ENCODE peak calls at places on chromosomes 16 and 17, in nine cellular contexts. Q, W, U, A, D, N, E, Z and T are unnamed samples. For H3K36me3, the result is how much of the 10 kb centered on the place peaks cover.

GRCh38 chr16:55058576-55058975 is 127.9 kb downstream of the IRX5 start:
- DNase-seq in Q (no peak), W (no peak), U (no peak), A (no peak), D (no peak), N (no peak), E (no peak), Z (no peak), T (no peak)

GRCh38 chr17:795721-796120 is 13.6 kb downstream of the MRM3 start:
- DNase-seq in Q (no peak), W (peak), U (no peak), A (no peak), D (no peak), N (no peak), E (no peak), Z (no peak), T (no peak)

GRCh38 chr17:16377804-16378400 is 3.0 kb upstream of the UBB start:
- DNase-seq in Q (no peak), W (peak), U (peak), A (no peak), D (no peak), N (no peak), E (no peak), Z (no peak), T (no peak)

GRCh38 chr17:29176500-29177351 is 3.5 kb downstream of the MYO18A start:
- DNase-seq in Q (peak), W (peak), U (peak), A (peak), D (no peak), N (peak), E (no peak), Z (peak), T (no peak)

GRCh38 chr16:56938664-56939513 is 6.9 kb downstream of the HERPUD1 start:
- DNase-seq in Q (no peak), W (no peak), U (no peak), A (no peak), D (no peak), N (peak), E (no peak), Z (no peak), T (no peak)

GRCh38 chr17:61496957-61497653 is 44.9 kb downstream of the TBX4 start:
- DNase-seq in Q (no peak), W (no peak), U (no peak), A (no peak), D (no peak), N (no peak), E (no peak), Z (no peak), T (no peak)

GRCh38 chr17:41420134-41420533 is 4.3 kb downstream of the KRT37 start:
- DNase-seq in Q (no peak), W (no peak), U (no peak), A (no peak), D (no peak), N (no peak), E (no peak), Z (no peak), T (no peak)

GRCh38 chr17:80649672-80650338 is 105.2 kb downstream of the RPTOR start:
- DNase-seq in Q (peak), W (peak), U (peak), A (peak), D (peak), N (no peak), E (peak), Z (peak), T (peak)

GRCh38 chr16:87305505-87306391 is 11.4 kb downstream of the C16orf95 start:
- DNase-seq in Q (peak), W (no peak), U (peak), A (no peak), D (no peak), N (no peak), E (no peak), Z (no peak), T (no peak)

GRCh38 chr17:1137465-1137894 is 42.3 kb downstream of the ABR start:
- DNase-seq in Q (no peak), W (no peak), U (peak), A (no peak), D (no peak), N (no peak), E (no peak), Z (no peak), T (no peak)

GRCh38 chr17:42818379-42818778 is 5.7 kb downstream of the BECN1 start:
- DNase-seq in Q (no peak), W (no peak), U (no peak), A (no peak), D (no peak), N (no peak), E (no peak), Z (no peak), T (no peak)

GRCh38 chr16:30187556-30187865 is 4.1 kb downstream of the CORO1A start:
- DNase-seq in Q (no peak), W (no peak), U (no peak), A (no peak), D (no peak), N (no peak), E (no peak), Z (no peak), T (no peak)

GRCh38 chr16:66549284-66550131 is at the start of gene TK2:
- DNase-seq in Q (peak), W (peak), U (peak), A (peak), D (peak), N (peak), E (peak), Z (peak), T (peak)

GRCh38 chr16:51886456-51886855 is 660.5 kb downstream of the TOX3 start:
- DNase-seq in Q (no peak), W (no peak), U (no peak), A (no peak), D (no peak), N (no peak), E (no peak), Z (no peak), T (no peak)

GRCh38 chr16:28133666-28134065 is 70.2 kb upstream of the GSG1L start:
- DNase-seq in Q (no peak), W (no peak), U (no peak), A (no peak), D (no peak), N (no peak), E (no peak), Z (no peak), T (no peak)

GRCh38 chr17:67390646-67391480 is 13.8 kb downstream of the PITPNC1 start:
- DNase-seq in Q (peak), W (no peak), U (peak), A (peak), D (no peak), N (peak), E (no peak), Z (no peak), T (no peak)

GRCh38 chr16:58086381-58087208 is 42.6 kb downstream of the CFAP20 start:
- DNase-seq in Q (no peak), W (no peak), U (no peak), A (no peak), D (no peak), N (no peak), E (no peak), Z (no peak), T (no peak)

GRCh38 chr16:56203052-56203451 is 11.8 kb downstream of the GNAO1 start:
- DNase-seq in Q (peak), W (peak), U (peak), A (peak), D (no peak), N (no peak), E (peak), Z (peak), T (no peak)

GRCh38 chr16:4202615-4203014 is 39.3 kb downstream of the SRL start:
- DNase-seq in Q (no peak), W (no peak), U (no peak), A (no peak), D (no peak), N (no peak), E (no peak), Z (no peak), T (no peak)

GRCh38 chr16:67504190-67505021 is 21.1 kb upstream of the AGRP start:
- DNase-seq in Q (no peak), W (peak), U (peak), A (peak), D (no peak), N (no peak), E (peak), Z (peak), T (no peak)

GRCh38 chr17:29726721-29727252 is 104.1 kb upstream of the CORO6 start:
- DNase-seq in Q (no peak), W (no peak), U (no peak), A (no peak), D (no peak), N (no peak), E (no peak), Z (peak), T (no peak)

GRCh38 chr17:41008811-41009210 is at the start of gene KRTAP3-1:
- DNase-seq in Q (no peak), W (no peak), U (no peak), A (no peak), D (no peak), N (no peak), E (no peak), Z (no peak), T (no peak)

DNA sequence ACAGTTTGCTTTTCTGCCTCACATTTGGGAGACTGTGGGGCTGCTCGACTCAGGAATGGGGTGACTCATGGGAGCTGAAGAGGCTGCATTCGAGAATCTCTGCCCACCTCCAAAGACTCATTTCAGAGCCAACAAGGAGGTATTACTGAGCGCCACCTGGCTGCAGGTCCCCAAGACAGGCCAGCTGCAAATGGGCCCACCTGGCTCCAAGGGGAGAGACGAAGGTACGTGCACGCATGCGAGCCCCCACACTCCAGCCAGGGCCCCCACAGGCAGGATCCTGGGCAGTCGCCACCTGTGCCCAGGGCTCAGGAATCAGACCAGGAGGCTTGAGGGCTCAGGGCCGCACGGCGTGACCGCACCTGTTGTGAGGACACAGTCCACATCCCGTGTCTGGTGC is 6.0 kb downstream of the HAGHL start:
- DNase-seq in Q (no peak), W (no peak), U (no peak), A (no peak), D (no peak), N (no peak), E (no peak), Z (no peak), T (no peak)
- H3K36me3 ChIP-seq in Q (under half), W (under half), U (under half), A (under half), D (half or more), N (under half), E (under half), Z (half or more), T (half or more)

GRCh38 chr17:64055183-64056142 is 35.0 kb upstream of the ICAM2 start:
- DNase-seq in Q (no peak), W (no peak), U (no peak), A (no peak), D (no peak), N (no peak), E (no peak), Z (no peak), T (no peak)

GRCh38 chr17:64056269-64057005 is 36.0 kb upstream of the ICAM2 start:
- DNase-seq in Q (no peak), W (no peak), U (no peak), A (no peak), D (no peak), N (no peak), E (no peak), Z (peak), T (no peak)

GRCh38 chr17:64053101-64053500 is 32.7 kb upstream of the ICAM2 start:
- DNase-seq in Q (no peak), W (no peak), U (no peak), A (no peak), D (no peak), N (no peak), E (no peak), Z (no peak), T (no peak)

GRCh38 chr17:64051153-64051552 is 30.7 kb upstream of the ICAM2 start:
- DNase-seq in Q (no peak), W (no peak), U (no peak), A (no peak), D (no peak), N (peak), E (no peak), Z (no peak), T (no peak)

DNA sequence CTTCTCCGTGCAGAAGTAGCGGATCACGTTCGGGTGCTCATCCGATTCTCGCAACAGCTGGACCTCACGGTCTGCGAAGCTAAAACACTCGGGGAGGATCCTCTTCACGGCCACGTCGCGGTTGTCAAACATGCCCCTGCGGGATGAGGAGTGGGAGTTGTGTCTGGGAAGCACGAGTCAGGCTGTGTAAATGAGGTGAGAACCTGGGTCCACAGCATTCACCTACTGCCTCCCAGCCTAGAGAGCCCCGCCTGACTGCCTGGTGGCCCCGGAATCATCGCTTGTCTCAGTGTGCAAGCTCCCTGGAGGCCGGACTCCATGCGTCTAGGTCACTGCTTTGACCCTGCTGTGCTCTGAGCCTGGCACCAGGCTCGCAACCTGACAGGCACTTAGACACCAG is 33.9 kb upstream of the ICAM2 start:
- DNase-seq in Q (no peak), W (no peak), U (no peak), A (no peak), D (no peak), N (no peak), E (no peak), Z (no peak), T (no peak)
- H3K36me3 ChIP-seq in Q (under half), W (under half), U (under half), A (under half), D (half or more), N (half or more), E (half or more), Z (half or more), T (under half)

GRCh38 chr16:69366431-69366830 is 14.8 kb upstream of the TMED6 start:
- DNase-seq in Q (no peak), W (no peak), U (no peak), A (no peak), D (no peak), N (no peak), E (no peak), Z (no peak), T (no peak)
- H3K36me3 ChIP-seq in Q (under half), W (under half), U (under half), A (under half), D (half or more), N (half or more), E (half or more), Z (half or more), T (under half)

DNA sequence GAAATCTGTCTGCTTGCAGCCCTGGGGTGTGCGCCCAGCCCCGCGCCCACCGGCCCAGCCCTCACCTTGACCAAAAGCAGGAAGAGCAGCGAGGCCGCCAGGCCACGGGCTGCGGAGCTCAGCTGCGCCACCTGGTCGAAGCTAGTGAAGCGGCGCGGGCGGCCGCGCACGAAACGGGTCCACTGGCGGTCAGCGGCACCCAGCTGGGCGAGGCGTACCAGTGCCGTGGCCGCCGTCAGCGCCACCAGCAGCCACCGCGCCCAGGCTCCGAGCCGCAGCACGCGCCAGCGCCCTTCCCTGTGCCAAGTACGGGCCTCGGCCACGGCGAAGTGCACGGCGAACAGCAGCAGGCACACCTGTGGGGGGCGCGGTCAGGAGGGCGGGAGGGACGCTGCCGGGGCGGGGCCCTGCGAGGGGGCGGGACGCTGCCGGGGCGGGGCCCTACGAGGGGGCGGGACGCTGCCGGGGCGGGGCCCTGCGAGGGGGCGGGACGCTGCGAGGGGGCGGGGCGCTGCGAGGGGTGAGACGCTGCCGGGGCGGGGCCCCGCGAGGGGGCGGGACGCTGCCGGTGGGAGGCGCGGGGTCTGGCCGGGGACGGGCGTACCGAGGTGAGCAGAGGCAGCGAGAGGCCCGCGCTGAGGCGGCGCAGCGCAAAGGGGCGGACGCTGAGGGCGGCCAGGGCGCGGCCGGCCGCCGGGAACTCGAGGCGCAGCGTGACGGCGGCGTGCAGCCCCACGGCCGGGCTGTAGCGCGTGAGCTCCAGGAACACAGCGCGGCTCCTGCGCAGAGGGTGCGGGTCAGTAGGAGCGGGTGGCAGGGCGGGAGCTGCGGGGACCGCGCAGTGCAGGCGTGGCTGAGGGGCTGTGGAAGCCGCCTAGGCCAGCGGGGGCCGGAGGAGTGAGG is 43.3 kb downstream of the TSC2 start:
- DNase-seq in Q (peak), W (peak), U (peak), A (peak), D (no peak), N (no peak), E (no peak), Z (peak), T (peak)
- H3K36me3 ChIP-seq in Q (under half), W (under half), U (under half), A (under half), D (half or more), N (under half), E (half or more), Z (under half), T (under half)

GRCh38 chr16:70571623-70572022 is 48.0 kb downstream of the SF3B3 start:
- DNase-seq in Q (no peak), W (no peak), U (no peak), A (no peak), D (no peak), N (no peak), E (no peak), Z (no peak), T (no peak)
- H3K36me3 ChIP-seq in Q (under half), W (under half), U (under half), A (under half), D (half or more), N (half or more), E (half or more), Z (half or more), T (under half)

DNA sequence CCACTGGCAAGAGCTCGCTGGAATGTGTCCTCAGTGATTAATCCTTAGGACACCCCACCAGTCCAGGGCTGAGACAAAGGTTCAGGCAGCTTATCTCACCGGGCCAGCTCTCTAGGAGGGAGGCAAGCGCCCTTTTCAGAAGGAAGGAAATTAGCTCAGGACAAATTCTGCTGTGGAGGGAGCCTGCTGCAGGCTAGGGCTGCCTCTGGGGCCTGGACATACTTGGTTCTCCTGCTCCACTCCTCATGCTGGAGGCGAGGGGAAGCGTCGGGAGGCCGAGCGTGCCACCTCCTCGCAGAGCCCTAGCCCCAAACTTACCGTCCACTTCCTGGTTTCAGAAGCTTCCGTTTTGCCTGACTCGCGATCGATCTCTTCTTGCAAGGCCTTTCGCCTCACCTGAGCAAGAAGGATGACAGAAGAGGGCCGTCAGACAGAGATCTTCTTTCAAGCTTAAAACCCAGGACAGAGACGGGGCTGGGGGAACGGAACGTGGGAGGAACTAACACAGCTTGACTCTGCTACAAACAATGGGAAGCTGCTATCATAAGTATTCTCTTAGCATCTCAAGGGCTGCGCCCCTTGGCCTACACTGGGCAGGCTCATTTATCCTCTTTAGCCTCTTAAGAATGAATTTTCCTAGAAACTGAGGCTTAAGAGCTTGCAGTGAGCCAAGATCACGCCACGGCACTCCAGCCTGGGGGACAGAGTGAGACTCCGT is 7.7 kb downstream of the KNOP1 start:
- DNase-seq in Q (no peak), W (no peak), U (no peak), A (no peak), D (no peak), N (no peak), E (no peak), Z (no peak), T (no peak)
- H3K36me3 ChIP-seq in Q (under half), W (under half), U (under half), A (under half), D (under half), N (under half), E (under half), Z (half or more), T (half or more)

GRCh38 chr17:39513256-39513655 is 52.0 kb downstream of the CDK12 start:
- DNase-seq in Q (no peak), W (no peak), U (no peak), A (no peak), D (no peak), N (no peak), E (no peak), Z (no peak), T (no peak)
- H3K36me3 ChIP-seq in Q (under half), W (under half), U (under half), A (under half), D (half or more), N (half or more), E (half or more), Z (half or more), T (under half)

GRCh38 chr16:23469814-23470213 is 16.8 kb upstream of the COG7 start:
- DNase-seq in Q (no peak), W (no peak), U (no peak), A (peak), D (no peak), N (no peak), E (no peak), Z (no peak), T (no peak)
- H3K36me3 ChIP-seq in Q (under half), W (under half), U (under half), A (under half), D (half or more), N (half or more), E (half or more), Z (half or more), T (under half)

DNA sequence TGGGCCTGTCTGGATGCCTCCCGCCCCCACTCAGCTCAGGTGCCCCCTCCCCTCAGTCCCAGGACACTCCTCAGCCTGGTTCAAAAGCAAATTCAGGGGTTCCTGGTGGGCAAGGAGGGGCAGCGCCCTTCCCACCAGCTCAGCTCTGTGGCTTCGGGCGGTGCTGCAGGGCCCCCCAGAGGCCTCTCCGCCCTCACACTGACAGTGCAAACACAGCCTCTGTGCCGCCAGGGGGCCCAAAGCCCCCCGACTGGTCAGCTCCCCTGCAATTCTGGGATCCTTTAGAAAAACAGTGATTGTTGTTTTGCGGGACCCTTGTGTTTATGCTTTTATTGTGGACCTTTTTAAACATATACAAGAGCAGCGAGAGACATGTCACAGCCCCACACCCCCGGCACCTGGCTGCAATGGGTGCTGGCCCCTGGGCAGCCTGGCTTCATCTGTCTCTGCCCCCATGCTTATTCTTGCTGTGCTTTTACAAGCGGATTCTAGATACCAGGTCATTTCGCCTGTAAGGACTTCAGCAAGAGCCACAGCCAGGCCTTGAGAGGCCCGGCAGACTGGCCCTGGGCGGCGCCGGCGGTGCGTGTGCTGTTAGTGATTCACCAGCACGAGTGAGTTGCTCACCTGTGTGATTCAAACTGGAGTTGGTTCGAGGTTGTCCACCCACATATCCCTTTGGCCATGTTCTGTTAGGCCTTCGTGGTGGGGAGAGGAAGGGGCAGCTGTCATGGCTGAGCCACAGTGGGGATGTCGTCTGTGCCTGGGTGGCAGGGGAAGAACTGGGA is 21.2 kb downstream of the ZNF469 start:
- DNase-seq in Q (no peak), W (no peak), U (no peak), A (peak), D (no peak), N (no peak), E (no peak), Z (peak), T (no peak)
- H3K36me3 ChIP-seq in Q (under half), W (under half), U (under half), A (under half), D (under half), N (under half), E (under half), Z (under half), T (under half)